ENCODE peak calls at places on chromosomes 11 and 22, in four cellular contexts. W is posterior vena cava; A is GM13977; M is stimulated activated CD8-positive, alpha-beta memory T cell treated with anti-CD3 and anti-CD28 coated beads, Interleukin-15, amount 100 ng/mL, for 24 hours. D is an unnamed sample.
A peak's percentile ranks its signal among the peaks of the same experiment; 100 is the strongest.

GRCh38 chr11:2886191-2886894 is 768 bp upstream of the CDKN1C start:
- DNase-seq in M (no peak), W (no peak), A (no peak), D (no peak)

GRCh38 chr11:84902445-84902844 is 724.7 kb downstream of the DLG2 start:
- DNase-seq in W (no peak), M (no peak), A (no peak), D (no peak)

GRCh38 chr22:36871669-36872081 is 10.9 kb downstream of the NCF4 start:
- DNase-seq in A (no peak), M (no peak), W (no peak), D (no peak)

GRCh38 chr11:76228122-76229000 is 22.1 kb upstream of the WNT11 start:
- DNase-seq in A (no peak), W (no peak), M (no peak), D (no peak)

GRCh38 chr22:25749420-25750169 is 7.6 kb downstream of the MYO18B start:
- DNase-seq in A (peak; percentile 81), M (no peak), W (peak; percentile 48), D (no peak)

GRCh38 chr11:7651700-7652099 is 21.6 kb downstream of the CYB5R2 start:
- DNase-seq in A (no peak), W (no peak), M (no peak), D (no peak)

GRCh38 chr11:79926707-79927106 is 485.9 kb upstream of the TENM4 start:
- DNase-seq in W (no peak), A (no peak), M (no peak), D (no peak)

GRCh38 chr11:67006029-67006884 is 16.7 kb upstream of the SYT12 start:
- DNase-seq in M (no peak), A (no peak), W (no peak), D (no peak)

GRCh38 chr22:24137595-24137994 is 43.7 kb upstream of the SUSD2 start:
- DNase-seq in W (no peak), M (no peak), A (no peak), D (no peak)